ENCODE peak calls at places on chromosomes 13 and 19, in four cellular contexts. U is HFF-Myc, E is tibial artery, Q is fibroblast of lung. K is an unnamed sample.

GRCh38 chr13:104204177-104204576 is 1138.0 kb upstream of the SLC10A2 start:
- DNase-seq in U (no peak), E (no peak), Q (no peak), K (no peak)

GRCh38 chr13:99980201-99981114 is 1.1 kb upstream of the ZIC2 start:
- DNase-seq in U (no peak), E (peak), Q (peak), K (peak)

GRCh38 chr13:20664304-20664703 is 39.2 kb upstream of the IL17D start:
- DNase-seq in U (no peak), E (no peak), Q (no peak), K (no peak)

GRCh38 chr19:47097396-47098217 is 16.0 kb downstream of the ZC3H4 start:
- DNase-seq in U (no peak), E (peak), Q (no peak), K (no peak)

GRCh38 chr19:30555788-30556110 is 183.6 kb downstream of the ZNF536 start:
- DNase-seq in U (no peak), E (peak), Q (no peak), K (no peak)

GRCh38 chr19:35194022-35194984 is 34.2 kb downstream of the FAM187B start:
- DNase-seq in U (no peak), E (no peak), Q (no peak), K (no peak)

GRCh38 chr13:76982051-76982450 is 9.8 kb upstream of the CLN5 start:
- DNase-seq in U (no peak), E (no peak), Q (no peak), K (no peak)

GRCh38 chr19:44660081-44660480 is 11.2 kb upstream of the CEACAM19 start:
- DNase-seq in U (no peak), E (no peak), Q (no peak), K (no peak)

GRCh38 chr19:51002542-51003311 is 1.3 kb upstream of the KLK8 start:
- DNase-seq in U (no peak), E (no peak), Q (no peak), K (no peak)

GRCh38 chr19:32674153-32674958 is 624 bp downstream of the ANKRD27 start:
- DNase-seq in U (no peak), E (no peak), Q (no peak), K (peak)

GRCh38 chr19:42191855-42192254 is 25.6 kb downstream of the DEDD2 start:
- DNase-seq in U (peak), E (no peak), Q (peak), K (peak)

GRCh38 chr19:8352134-8352827 is 9.2 kb upstream of the KANK3 start:
- DNase-seq in U (no peak), E (no peak), Q (no peak), K (peak)

GRCh38 chr13:20416223-20416622 is 109.4 kb downstream of the CRYL1 start:
- DNase-seq in U (no peak), E (no peak), Q (no peak), K (no peak)

GRCh38 chr13:107296804-107297203 is 728.9 kb upstream of the ARGLU1 start:
- DNase-seq in U (no peak), E (no peak), Q (peak), K (no peak)

GRCh38 chr19:5961969-5962945 is 15.7 kb downstream of the RANBP3 start:
- DNase-seq in U (no peak), E (no peak), Q (peak), K (no peak)

GRCh38 chr13:99199541-99200432 is 867 bp upstream of the UBAC2 start:
- DNase-seq in U (no peak), E (peak), Q (peak), K (peak)

GRCh38 chr19:27734496-27735220 is 1478.3 kb downstream of the UQCRFS1 start:
- DNase-seq in U (no peak), E (no peak), Q (no peak), K (no peak)

GRCh38 chr19:13396256-13397080 is 109.8 kb downstream of the CACNA1A start:
- DNase-seq in U (peak), E (peak), Q (peak), K (peak)

GRCh38 chr13:99312493-99312883 is 5.3 kb upstream of the GPR183 start:
- DNase-seq in U (peak), E (peak), Q (peak), K (peak)

GRCh38 chr13:107329991-107330390 is 762.1 kb upstream of the ARGLU1 start:
- DNase-seq in U (no peak), E (no peak), Q (no peak), K (no peak)

GRCh38 chr19:19475845-19476828 is 39.2 kb downstream of the TSSK6 start:
- DNase-seq in U (no peak), E (no peak), Q (no peak), K (no peak)

GRCh38 chr13:97951376-97951775 is 2.1 kb upstream of the IPO5 start:
- DNase-seq in U (no peak), E (no peak), Q (no peak), K (no peak)

GRCh38 chr13:99792079-99792921 is 179.3 kb downstream of the ZIC5 start:
- DNase-seq in U (no peak), E (no peak), Q (no peak), K (no peak)

GRCh38 chr19:49513746-49514118 is 1.3 kb downstream of the FCGRT start:
- DNase-seq in U (no peak), E (no peak), Q (no peak), K (no peak)

GRCh38 chr13:77696006-77696862 is 1.3 kb upstream of the SLAIN1 start:
- DNase-seq in U (no peak), E (no peak), Q (no peak), K (peak)

GRCh38 chr19:45045671-45046353 is 7.0 kb downstream of the CLASRP start:
- DNase-seq in U (no peak), E (no peak), Q (no peak), K (no peak)

GRCh38 chr13:113126265-113127150 is 3.9 kb downstream of the F10 start:
- DNase-seq in U (no peak), E (peak), Q (no peak), K (no peak)

GRCh38 chr19:16626796-16627193 is 1.2 kb downstream of the MED26 start:
- DNase-seq in U (no peak), E (no peak), Q (no peak), K (no peak)

GRCh38 chr13:62910541-62910940 is 1494.9 kb upstream of the PCDH20 start:
- DNase-seq in U (peak), E (no peak), Q (no peak), K (peak)

GRCh38 chr13:61592489-61592888 is 176.8 kb upstream of the PCDH20 start:
- DNase-seq in U (no peak), E (no peak), Q (no peak), K (no peak)

GRCh38 chr19:57653689-57654088 is 15.0 kb upstream of the ZSCAN4 start:
- DNase-seq in U (no peak), E (no peak), Q (no peak), K (no peak)

GRCh38 chr19:46371371-46371901 is 24.5 kb downstream of the PPP5C start:
- DNase-seq in U (no peak), E (no peak), Q (no peak), K (no peak)

GRCh38 chr19:7645656-7646425 is 8.9 kb downstream of the STXBP2 start:
- DNase-seq in U (no peak), E (no peak), Q (no peak), K (no peak)

GRCh38 chr19:15934332-15935078 is at the start of gene CYP4F11:
- DNase-seq in U (no peak), E (peak), Q (no peak), K (no peak)

GRCh38 chr19:8251025-8251472 is 41.9 kb downstream of the CERS4 start:
- DNase-seq in U (no peak), E (peak), Q (peak), K (no peak)

GRCh38 chr13:50126378-50127016 is 111.3 kb downstream of the KCNRG start:
- DNase-seq in U (no peak), E (no peak), Q (peak), K (peak)

GRCh38 chr13:43785681-43786471 is 896 bp downstream of the ENOX1 start:
- DNase-seq in U (no peak), E (peak), Q (peak), K (peak)

GRCh38 chr19:48813123-48813911 is 2.5 kb upstream of the BCAT2 start:
- DNase-seq in U (no peak), E (no peak), Q (no peak), K (no peak)

GRCh38 chr19:3544742-3545668 is 6.0 kb downstream of the TEKTIP1 start:
- DNase-seq in U (no peak), E (peak), Q (peak), K (no peak)

GRCh38 chr13:21929400-21929799 is 258.5 kb downstream of the FGF9 start:
- DNase-seq in U (no peak), E (no peak), Q (no peak), K (no peak)

GRCh38 chr13:31955745-31956144 is 75.8 kb upstream of the FRY start:
- DNase-seq in U (no peak), E (no peak), Q (no peak), K (no peak)
- H3K4me3 ChIP-seq in U (no peak), E (no peak), Q (no peak), K (no peak)

GRCh38 chr13:33761744-33762143 is 56.2 kb upstream of the RFC3 start:
- DNase-seq in U (no peak), E (no peak), Q (no peak), K (peak)
- TF ChIP-seq CTCF in U (peak), E (no peak), Q (peak), K (peak)

DNA sequence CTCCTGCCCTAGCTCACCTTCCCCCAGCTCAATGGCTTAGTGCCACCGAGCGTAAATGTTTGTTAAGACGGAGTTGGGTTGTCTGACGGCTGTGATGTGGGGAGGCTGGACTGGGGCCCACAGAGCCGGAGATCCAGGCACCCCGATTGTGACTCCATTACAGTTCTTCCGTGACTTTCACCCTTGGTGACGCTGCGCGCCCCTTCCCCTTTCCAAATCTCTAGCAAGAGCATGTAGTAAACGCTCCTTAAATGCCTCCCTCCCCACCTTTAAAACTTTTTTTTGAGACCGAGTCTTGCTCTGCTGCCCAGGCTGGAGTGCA is 829 bp downstream of the REEP6 start:
- DNase-seq in U (no peak), E (no peak), Q (no peak), K (no peak)
- H3K4me3 ChIP-seq in U (no peak), E (no peak), Q (no peak), K (no peak)

GRCh38 chr13:69585656-69586055 is 522.0 kb upstream of the ATXN8OS start:
- DNase-seq in U (no peak), E (no peak), Q (no peak), K (no peak)
- TF ChIP-seq CTCF in U (no peak), E (no peak), Q (no peak), K (no peak)